ENCODE peak calls at places on chromosomes 6 and 20, in nine cellular contexts. One of them, this sample, is unnamed.

GRCh38 chr6:120214097-120214496 is 864.5 kb upstream of the MAN1A1 start:
- DNase-seq in mesenteric fat pad: no peak
- DNase-seq in mucosa of gallbladder: no peak
- DNase-seq in NB4: no peak
- DNase-seq in stimulated activated CD4-positive, alpha-beta T cell treated with anti-CD3 and anti-CD28 coated beads, TNF-alpha, amount 100 ng/mL, for 4 hours: no peak
- DNase-seq in astrocyte of the spinal cord: no peak
- DNase-seq in psoas muscle: no peak
- DNase-seq in CD8-positive, alpha-beta T cell: no peak
- DNase-seq in stimulated activated CD8-positive, alpha-beta memory T cell treated with anti-CD3 and anti-CD28 coated beads, Interleukin-12 subunit alpha, Interleukin-12 subunit beta, amount 100 ng/mL, for 4 hours: no peak
- DNase-seq in this sample: no peak

GRCh38 chr20:3470627-3471396 is at the start of gene ATRN:
- DNase-seq in psoas muscle: peak
- DNase-seq in CD8-positive, alpha-beta T cell: peak
- DNase-seq in NB4: peak
- DNase-seq in stimulated activated CD4-positive, alpha-beta T cell treated with anti-CD3 and anti-CD28 coated beads, TNF-alpha, amount 100 ng/mL, for 4 hours: peak
- DNase-seq in mesenteric fat pad: peak
- DNase-seq in mucosa of gallbladder: peak
- DNase-seq in astrocyte of the spinal cord: peak
- DNase-seq in stimulated activated CD8-positive, alpha-beta memory T cell treated with anti-CD3 and anti-CD28 coated beads, Interleukin-12 subunit alpha, Interleukin-12 subunit beta, amount 100 ng/mL, for 4 hours: peak
- DNase-seq in this sample: peak

GRCh38 chr6:159682265-159682664 is 10.8 kb downstream of the SOD2 start:
- DNase-seq in astrocyte of the spinal cord: no peak
- DNase-seq in psoas muscle: no peak
- DNase-seq in CD8-positive, alpha-beta T cell: no peak
- DNase-seq in mucosa of gallbladder: no peak
- DNase-seq in mesenteric fat pad: no peak
- DNase-seq in stimulated activated CD4-positive, alpha-beta T cell treated with anti-CD3 and anti-CD28 coated beads, TNF-alpha, amount 100 ng/mL, for 4 hours: no peak
- DNase-seq in NB4: no peak
- DNase-seq in stimulated activated CD8-positive, alpha-beta memory T cell treated with anti-CD3 and anti-CD28 coated beads, Interleukin-12 subunit alpha, Interleukin-12 subunit beta, amount 100 ng/mL, for 4 hours: no peak
- DNase-seq in this sample: no peak

GRCh38 chr6:42316390-42316970 is 98.8 kb upstream of the MRPS10 start:
- DNase-seq in NB4: peak
- DNase-seq in stimulated activated CD4-positive, alpha-beta T cell treated with anti-CD3 and anti-CD28 coated beads, TNF-alpha, amount 100 ng/mL, for 4 hours: no peak
- DNase-seq in astrocyte of the spinal cord: peak
- DNase-seq in stimulated activated CD8-positive, alpha-beta memory T cell treated with anti-CD3 and anti-CD28 coated beads, Interleukin-12 subunit alpha, Interleukin-12 subunit beta, amount 100 ng/mL, for 4 hours: no peak
- DNase-seq in CD8-positive, alpha-beta T cell: no peak
- DNase-seq in mucosa of gallbladder: peak
- DNase-seq in psoas muscle: no peak
- DNase-seq in mesenteric fat pad: no peak
- DNase-seq in this sample: no peak

GRCh38 chr6:10138917-10139316 is 276.0 kb downstream of the TFAP2A start:
- DNase-seq in stimulated activated CD4-positive, alpha-beta T cell treated with anti-CD3 and anti-CD28 coated beads, TNF-alpha, amount 100 ng/mL, for 4 hours: no peak
- DNase-seq in psoas muscle: no peak
- DNase-seq in stimulated activated CD8-positive, alpha-beta memory T cell treated with anti-CD3 and anti-CD28 coated beads, Interleukin-12 subunit alpha, Interleukin-12 subunit beta, amount 100 ng/mL, for 4 hours: no peak
- DNase-seq in mesenteric fat pad: no peak
- DNase-seq in mucosa of gallbladder: no peak
- DNase-seq in NB4: peak
- DNase-seq in CD8-positive, alpha-beta T cell: no peak
- DNase-seq in astrocyte of the spinal cord: no peak
- DNase-seq in this sample: no peak

GRCh38 chr6:113690255-113690956 is 166.7 kb upstream of the MARCKS start:
- DNase-seq in CD8-positive, alpha-beta T cell: no peak
- DNase-seq in NB4: peak
- DNase-seq in stimulated activated CD8-positive, alpha-beta memory T cell treated with anti-CD3 and anti-CD28 coated beads, Interleukin-12 subunit alpha, Interleukin-12 subunit beta, amount 100 ng/mL, for 4 hours: no peak
- DNase-seq in mesenteric fat pad: no peak
- DNase-seq in psoas muscle: no peak
- DNase-seq in astrocyte of the spinal cord: peak
- DNase-seq in mucosa of gallbladder: no peak
- DNase-seq in stimulated activated CD4-positive, alpha-beta T cell treated with anti-CD3 and anti-CD28 coated beads, TNF-alpha, amount 100 ng/mL, for 4 hours: no peak
- DNase-seq in this sample: peak

GRCh38 chr20:434661-435419 is 26.7 kb downstream of the RBCK1 start:
- DNase-seq in CD8-positive, alpha-beta T cell: no peak
- DNase-seq in mesenteric fat pad: peak
- DNase-seq in psoas muscle: no peak
- DNase-seq in mucosa of gallbladder: no peak
- DNase-seq in stimulated activated CD8-positive, alpha-beta memory T cell treated with anti-CD3 and anti-CD28 coated beads, Interleukin-12 subunit alpha, Interleukin-12 subunit beta, amount 100 ng/mL, for 4 hours: no peak
- DNase-seq in stimulated activated CD4-positive, alpha-beta T cell treated with anti-CD3 and anti-CD28 coated beads, TNF-alpha, amount 100 ng/mL, for 4 hours: no peak
- DNase-seq in astrocyte of the spinal cord: no peak
- DNase-seq in NB4: no peak
- DNase-seq in this sample: peak

GRCh38 chr6:35214869-35215664 is 1.3 kb downstream of the SCUBE3 start:
- DNase-seq in psoas muscle: no peak
- DNase-seq in stimulated activated CD4-positive, alpha-beta T cell treated with anti-CD3 and anti-CD28 coated beads, TNF-alpha, amount 100 ng/mL, for 4 hours: no peak
- DNase-seq in mesenteric fat pad: no peak
- DNase-seq in astrocyte of the spinal cord: no peak
- DNase-seq in stimulated activated CD8-positive, alpha-beta memory T cell treated with anti-CD3 and anti-CD28 coated beads, Interleukin-12 subunit alpha, Interleukin-12 subunit beta, amount 100 ng/mL, for 4 hours: no peak
- DNase-seq in NB4: no peak
- DNase-seq in mucosa of gallbladder: no peak
- DNase-seq in CD8-positive, alpha-beta T cell: no peak
- DNase-seq in this sample: peak

GRCh38 chr6:55980627-55981211 is 105.3 kb upstream of the BMP5 start:
- DNase-seq in CD8-positive, alpha-beta T cell: no peak
- DNase-seq in NB4: peak
- DNase-seq in stimulated activated CD4-positive, alpha-beta T cell treated with anti-CD3 and anti-CD28 coated beads, TNF-alpha, amount 100 ng/mL, for 4 hours: no peak
- DNase-seq in stimulated activated CD8-positive, alpha-beta memory T cell treated with anti-CD3 and anti-CD28 coated beads, Interleukin-12 subunit alpha, Interleukin-12 subunit beta, amount 100 ng/mL, for 4 hours: no peak
- DNase-seq in mucosa of gallbladder: peak
- DNase-seq in mesenteric fat pad: no peak
- DNase-seq in astrocyte of the spinal cord: peak
- DNase-seq in psoas muscle: no peak
- DNase-seq in this sample: peak

GRCh38 chr20:60046011-60046413 is 87.8 kb downstream of the CDH26 start:
- DNase-seq in stimulated activated CD4-positive, alpha-beta T cell treated with anti-CD3 and anti-CD28 coated beads, TNF-alpha, amount 100 ng/mL, for 4 hours: no peak
- DNase-seq in mucosa of gallbladder: no peak
- DNase-seq in astrocyte of the spinal cord: peak
- DNase-seq in CD8-positive, alpha-beta T cell: no peak
- DNase-seq in psoas muscle: no peak
- DNase-seq in NB4: peak
- DNase-seq in mesenteric fat pad: no peak
- DNase-seq in stimulated activated CD8-positive, alpha-beta memory T cell treated with anti-CD3 and anti-CD28 coated beads, Interleukin-12 subunit alpha, Interleukin-12 subunit beta, amount 100 ng/mL, for 4 hours: no peak
- DNase-seq in this sample: no peak

GRCh38 chr20:25191051-25191450 is 4.5 kb upstream of the ENTPD6 start:
- DNase-seq in NB4: no peak
- DNase-seq in stimulated activated CD8-positive, alpha-beta memory T cell treated with anti-CD3 and anti-CD28 coated beads, Interleukin-12 subunit alpha, Interleukin-12 subunit beta, amount 100 ng/mL, for 4 hours: no peak
- DNase-seq in astrocyte of the spinal cord: no peak
- DNase-seq in CD8-positive, alpha-beta T cell: no peak
- DNase-seq in mucosa of gallbladder: no peak
- DNase-seq in mesenteric fat pad: no peak
- DNase-seq in psoas muscle: no peak
- DNase-seq in stimulated activated CD4-positive, alpha-beta T cell treated with anti-CD3 and anti-CD28 coated beads, TNF-alpha, amount 100 ng/mL, for 4 hours: no peak
- DNase-seq in this sample: no peak

GRCh38 chr6:166009385-166010031 is 158.1 kb downstream of the TBXT start:
- DNase-seq in mesenteric fat pad: no peak
- DNase-seq in NB4: no peak
- DNase-seq in astrocyte of the spinal cord: no peak
- DNase-seq in stimulated activated CD4-positive, alpha-beta T cell treated with anti-CD3 and anti-CD28 coated beads, TNF-alpha, amount 100 ng/mL, for 4 hours: no peak
- DNase-seq in CD8-positive, alpha-beta T cell: no peak
- DNase-seq in mucosa of gallbladder: no peak
- DNase-seq in stimulated activated CD8-positive, alpha-beta memory T cell treated with anti-CD3 and anti-CD28 coated beads, Interleukin-12 subunit alpha, Interleukin-12 subunit beta, amount 100 ng/mL, for 4 hours: no peak
- DNase-seq in psoas muscle: no peak
- DNase-seq in this sample: no peak

GRCh38 chr6:83463886-83464285 is 33.0 kb upstream of the ME1 start:
- DNase-seq in NB4: no peak
- DNase-seq in astrocyte of the spinal cord: no peak
- DNase-seq in mucosa of gallbladder: no peak
- DNase-seq in stimulated activated CD4-positive, alpha-beta T cell treated with anti-CD3 and anti-CD28 coated beads, TNF-alpha, amount 100 ng/mL, for 4 hours: no peak
- DNase-seq in psoas muscle: no peak
- DNase-seq in CD8-positive, alpha-beta T cell: no peak
- DNase-seq in stimulated activated CD8-positive, alpha-beta memory T cell treated with anti-CD3 and anti-CD28 coated beads, Interleukin-12 subunit alpha, Interleukin-12 subunit beta, amount 100 ng/mL, for 4 hours: no peak
- DNase-seq in mesenteric fat pad: no peak
- DNase-seq in this sample: no peak

GRCh38 chr20:36097331-36097730 is 57.2 kb upstream of the EPB41L1 start:
- DNase-seq in stimulated activated CD8-positive, alpha-beta memory T cell treated with anti-CD3 and anti-CD28 coated beads, Interleukin-12 subunit alpha, Interleukin-12 subunit beta, amount 100 ng/mL, for 4 hours: no peak
- DNase-seq in mesenteric fat pad: no peak
- DNase-seq in psoas muscle: no peak
- DNase-seq in mucosa of gallbladder: no peak
- DNase-seq in CD8-positive, alpha-beta T cell: no peak
- DNase-seq in stimulated activated CD4-positive, alpha-beta T cell treated with anti-CD3 and anti-CD28 coated beads, TNF-alpha, amount 100 ng/mL, for 4 hours: no peak
- DNase-seq in NB4: no peak
- DNase-seq in astrocyte of the spinal cord: peak
- DNase-seq in this sample: peak

GRCh38 chr6:88952065-88952704 is 11.2 kb downstream of the RNGTT start:
- DNase-seq in stimulated activated CD8-positive, alpha-beta memory T cell treated with anti-CD3 and anti-CD28 coated beads, Interleukin-12 subunit alpha, Interleukin-12 subunit beta, amount 100 ng/mL, for 4 hours: no peak
- DNase-seq in mesenteric fat pad: no peak
- DNase-seq in stimulated activated CD4-positive, alpha-beta T cell treated with anti-CD3 and anti-CD28 coated beads, TNF-alpha, amount 100 ng/mL, for 4 hours: no peak
- DNase-seq in psoas muscle: no peak
- DNase-seq in NB4: no peak
- DNase-seq in CD8-positive, alpha-beta T cell: no peak
- DNase-seq in mucosa of gallbladder: no peak
- DNase-seq in astrocyte of the spinal cord: peak
- DNase-seq in this sample: no peak